ENCODE peak calls at places on chromosomes 7 and 10, in eight cellular contexts. D is psoas muscle, F is transverse colon, Z is pancreas, E is right lobe of liver, R is brain microvascular endothelial cell, I is fibroblast of lung, O is heart right ventricle. V is an unnamed sample. For H3K27me3, the result is how much of the 10 kb centered on the place peaks cover.

GRCh38 chr7:115477193-115477651 is 553.3 kb downstream of the TFEC start:
- DNase-seq in D (peak), F (peak), Z (peak), E (peak), R (no peak), I (peak), O (peak), V (peak)

GRCh38 chr7:1562611-1563051 is 6.6 kb upstream of the TMEM184A start:
- DNase-seq in D (peak), F (no peak), Z (no peak), E (no peak), R (no peak), I (peak), O (no peak), V (peak)

GRCh38 chr7:98878365-98879197 is at the start of gene TRRAP:
- DNase-seq in D (peak), F (peak), Z (peak), E (peak), R (peak), I (peak), O (peak), V (no peak)

GRCh38 chr10:12699756-12700556 is 301.6 kb downstream of the CCDC3 start:
- DNase-seq in D (no peak), F (no peak), Z (no peak), E (no peak), R (no peak), I (no peak), O (no peak), V (no peak)

GRCh38 chr7:130793855-130794618 is 60.0 kb upstream of the KLF14 start:
- DNase-seq in D (no peak), F (no peak), Z (no peak), E (no peak), R (peak), I (peak), O (no peak), V (no peak)

GRCh38 chr10:26269754-26270153 is 53.2 kb downstream of the GAD2 start:
- DNase-seq in D (no peak), F (no peak), Z (no peak), E (no peak), R (peak), I (no peak), O (no peak), V (no peak)

GRCh38 chr7:45122975-45123860 is 11.7 kb upstream of the TBRG4 start:
- DNase-seq in D (no peak), F (no peak), Z (no peak), E (no peak), R (no peak), I (no peak), O (no peak), V (no peak)

GRCh38 chr7:112781110-112781509 is 9.1 kb downstream of the TMEM168 start:
- DNase-seq in D (no peak), F (no peak), Z (no peak), E (no peak), R (no peak), I (no peak), O (no peak), V (no peak)

GRCh38 chr10:17196573-17196972 is 4.9 kb downstream of the TRDMT1 start:
- DNase-seq in D (no peak), F (no peak), Z (no peak), E (no peak), R (no peak), I (no peak), O (no peak), V (no peak)

GRCh38 chr7:41817386-41817785 is 114.5 kb upstream of the INHBA start:
- DNase-seq in D (no peak), F (no peak), Z (no peak), E (no peak), R (peak), I (no peak), O (no peak), V (peak)

GRCh38 chr10:28111712-28112111 is 112.8 kb upstream of the ODAD2 start:
- DNase-seq in D (no peak), F (no peak), Z (no peak), E (no peak), R (no peak), I (peak), O (no peak), V (peak)

GRCh38 chr10:132933308-132934042 is 8.9 kb downstream of the CFAP46 start:
- DNase-seq in D (no peak), F (no peak), Z (peak), E (peak), R (no peak), I (no peak), O (no peak), V (no peak)

GRCh38 chr10:75356484-75356883 is 45.1 kb downstream of the ZNF503 start:
- DNase-seq in D (no peak), F (no peak), Z (no peak), E (no peak), R (no peak), I (no peak), O (no peak), V (no peak)

GRCh38 chr10:21751341-21752310 is 217.6 kb downstream of the MLLT10 start:
- DNase-seq in D (no peak), F (peak), Z (no peak), E (no peak), R (no peak), I (no peak), O (no peak), V (no peak)

GRCh38 chr10:113319450-113319849 is 233.4 kb upstream of the HABP2 start:
- DNase-seq in D (no peak), F (no peak), Z (no peak), E (no peak), R (no peak), I (no peak), O (no peak), V (no peak)

GRCh38 chr10:66265398-66265797 is 660.4 kb upstream of the LRRTM3 start:
- DNase-seq in D (no peak), F (no peak), Z (no peak), E (no peak), R (no peak), I (no peak), O (no peak), V (no peak)

GRCh38 chr7:137069249-137069963 is 201.0 kb downstream of the CHRM2 start:
- DNase-seq in D (no peak), F (no peak), Z (no peak), E (no peak), R (no peak), I (no peak), O (no peak), V (no peak)

GRCh38 chr10:26249681-26250080 is 33.1 kb downstream of the GAD2 start:
- DNase-seq in D (no peak), F (no peak), Z (no peak), E (no peak), R (no peak), I (no peak), O (no peak), V (no peak)

GRCh38 chr10:58358314-58358933 is 23.6 kb downstream of the UBE2D1 start:
- DNase-seq in D (no peak), F (no peak), Z (no peak), E (no peak), R (no peak), I (no peak), O (no peak), V (no peak)

GRCh38 chr10:615583-616152 is 73.8 kb downstream of the DIP2C start:
- DNase-seq in D (no peak), F (no peak), Z (peak), E (peak), R (peak), I (peak), O (no peak), V (peak)

GRCh38 chr10:62790571-62790970 is 13.9 kb upstream of the ADO start:
- DNase-seq in D (no peak), F (no peak), Z (no peak), E (no peak), R (no peak), I (no peak), O (no peak), V (no peak)
- H3K4me3 ChIP-seq in D (no peak), F (no peak), Z (no peak), E (no peak), R (no peak), I (no peak), O (no peak), V (no peak)

GRCh38 chr10:15703167-15703880 is 16.4 kb downstream of the ITGA8 start:
- DNase-seq in D (no peak), F (no peak), Z (no peak), E (no peak), R (peak), I (peak), O (no peak), V (no peak)

GRCh38 chr10:15703944-15704580 is 15.7 kb downstream of the ITGA8 start:
- DNase-seq in D (no peak), F (no peak), Z (no peak), E (no peak), R (no peak), I (no peak), O (no peak), V (no peak)

GRCh38 chr10:15710455-15710854 is 9.3 kb downstream of the ITGA8 start:
- DNase-seq in D (no peak), F (no peak), Z (no peak), E (no peak), R (no peak), I (no peak), O (no peak), V (no peak)

GRCh38 chr10:15704581-15704968 is 15.1 kb downstream of the ITGA8 start:
- DNase-seq in D (no peak), F (no peak), Z (no peak), E (no peak), R (peak), I (peak), O (no peak), V (no peak)

GRCh38 chr10:15705298-15705697 is 14.4 kb downstream of the ITGA8 start:
- DNase-seq in D (no peak), F (no peak), Z (no peak), E (no peak), R (no peak), I (no peak), O (no peak), V (no peak)
- H3K27me3 ChIP-seq in D (under half), F (under half), Z (under half), E (under half), R (under half), I (under half), O (under half), V (under half)

GRCh38 chr10:72276013-72276387 is 2.3 kb downstream of the DDIT4 start:
- DNase-seq in D (no peak), F (peak), Z (peak), E (peak), R (no peak), I (peak), O (no peak), V (no peak)

GRCh38 chr10:72274213-72274729 is 547 bp downstream of the DDIT4 start:
- DNase-seq in D (no peak), F (no peak), Z (peak), E (peak), R (no peak), I (no peak), O (peak), V (no peak)

GRCh38 chr10:72273410-72274212 is at the start of gene DDIT4:
- DNase-seq in D (peak), F (peak), Z (peak), E (peak), R (peak), I (peak), O (peak), V (peak)

GRCh38 chr10:72275351-72276012 is 1.8 kb downstream of the DDIT4 start:
- DNase-seq in D (peak), F (peak), Z (no peak), E (peak), R (no peak), I (peak), O (peak), V (no peak)

DNA sequence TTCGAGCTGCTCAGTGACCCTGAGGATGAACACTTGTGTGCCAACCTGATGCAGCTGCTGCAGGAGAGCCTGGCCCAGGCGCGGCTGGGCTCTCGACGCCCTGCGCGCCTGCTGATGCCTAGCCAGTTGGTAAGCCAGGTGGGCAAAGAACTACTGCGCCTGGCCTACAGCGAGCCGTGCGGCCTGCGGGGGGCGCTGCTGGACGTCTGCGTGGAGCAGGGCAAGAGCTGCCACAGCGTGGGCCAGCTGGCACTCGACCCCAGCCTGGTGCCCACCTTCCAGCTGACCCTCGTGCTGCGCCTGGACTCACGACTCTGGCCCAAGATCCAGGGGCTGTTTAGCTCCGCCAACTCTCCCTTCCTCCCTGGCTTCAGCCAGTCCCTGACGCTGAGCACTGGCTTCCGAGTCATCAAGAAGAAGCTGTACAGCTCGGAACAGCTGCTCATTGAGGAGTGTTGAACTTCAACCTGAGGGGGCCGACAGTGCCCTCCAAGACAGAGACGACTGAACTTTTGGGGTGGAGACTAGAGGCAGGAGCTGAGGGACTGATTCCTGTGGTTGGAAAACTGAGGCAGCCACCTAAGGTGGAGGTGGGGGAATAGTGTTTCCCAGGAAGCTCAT is 1.1 kb downstream of the DDIT4 start:
- DNase-seq in D (peak), F (peak), Z (peak), E (peak), R (no peak), I (peak), O (peak), V (no peak)
- H3K27ac ChIP-seq in D (peak), F (peak), Z (peak), E (peak), R (peak), I (peak), O (peak), V (peak)

DNA sequence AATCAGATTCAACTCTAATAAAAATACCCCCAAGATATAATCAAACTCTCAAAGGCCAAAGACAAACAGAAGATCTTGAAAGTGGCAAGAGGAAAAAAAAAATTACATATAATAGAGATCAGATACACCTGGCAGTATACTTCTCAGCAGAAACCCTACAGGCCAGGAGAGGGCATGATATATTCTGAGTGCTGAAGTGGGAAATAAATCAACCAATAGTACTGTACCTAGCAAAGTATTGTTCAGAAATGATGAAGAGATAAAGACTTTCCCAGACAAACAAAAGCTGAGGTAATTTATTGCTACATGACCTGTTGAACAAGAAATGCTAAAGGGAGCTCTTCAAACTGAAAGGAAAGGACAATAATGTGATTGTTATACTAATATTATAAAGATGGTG is 291.9 kb downstream of the SH2D4B start:
- DNase-seq in D (no peak), F (no peak), Z (no peak), E (no peak), R (no peak), I (no peak), O (no peak), V (no peak)
- H3K4me3 ChIP-seq in D (no peak), F (no peak), Z (no peak), E (no peak), R (no peak), I (no peak), O (no peak), V (no peak)

GRCh38 chr7:32319019-32319382 is 171.2 kb downstream of the LSM5 start:
- DNase-seq in D (no peak), F (no peak), Z (no peak), E (no peak), R (no peak), I (no peak), O (peak), V (no peak)
- H3K27me3 ChIP-seq in D (under half), F (under half), Z (under half), E (under half), R (under half), I (under half), O (under half), V (under half)

DNA sequence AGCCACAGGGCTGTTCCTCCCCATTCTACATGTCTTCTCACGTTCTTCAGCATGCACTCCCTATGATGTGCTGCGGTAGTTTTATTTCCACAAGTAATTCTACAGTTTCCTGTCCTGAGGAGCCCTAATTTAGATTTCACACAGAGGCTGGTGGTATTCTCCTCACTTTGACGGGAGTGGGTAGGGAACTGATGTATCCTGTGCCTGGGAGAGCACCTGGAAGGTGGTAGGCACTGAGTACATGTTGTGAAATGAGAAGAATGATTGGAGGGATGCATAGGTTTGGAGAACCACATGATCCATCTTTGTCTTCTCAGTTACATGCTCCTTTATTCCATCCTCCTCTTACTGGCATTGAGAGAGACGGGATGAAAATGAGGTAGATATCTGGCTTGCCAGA is 118.2 kb upstream of the CCDC6 start:
- DNase-seq in D (no peak), F (no peak), Z (no peak), E (no peak), R (no peak), I (no peak), O (no peak), V (no peak)
- H3K27ac ChIP-seq in D (no peak), F (no peak), Z (no peak), E (no peak), R (no peak), I (no peak), O (no peak), V (no peak)

GRCh38 chr10:122163182-122164027 is 107.7 kb upstream of the BTBD16 start:
- DNase-seq in D (no peak), F (no peak), Z (peak), E (peak), R (no peak), I (peak), O (peak), V (no peak)
- H3K4me3 ChIP-seq in D (peak), F (peak), Z (peak), E (peak), R (peak), I (peak), O (peak), V (peak)

DNA sequence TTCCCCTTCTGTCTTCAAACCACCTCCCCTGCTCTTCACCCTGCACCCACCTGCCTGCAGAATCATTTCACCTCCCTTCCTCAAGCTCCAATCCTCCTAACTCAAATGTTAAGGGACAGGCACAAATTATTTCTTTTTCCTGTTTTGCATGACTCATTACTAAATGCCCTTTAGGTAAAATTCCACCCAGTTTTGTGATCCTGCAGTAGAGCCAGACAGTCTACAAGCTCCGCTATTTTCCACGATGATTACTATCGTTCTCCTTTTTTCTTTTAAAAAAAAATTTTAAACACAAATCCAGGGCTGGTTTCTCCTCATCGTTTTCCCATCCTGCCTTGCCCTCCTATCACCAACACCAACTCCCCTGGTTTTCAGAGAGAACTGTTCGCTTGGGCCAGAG is 186.8 kb upstream of the YAE1 start:
- DNase-seq in D (no peak), F (no peak), Z (no peak), E (no peak), R (no peak), I (no peak), O (no peak), V (no peak)
- H3K27me3 ChIP-seq in D (under half), F (under half), Z (under half), E (under half), R (under half), I (under half), O (under half), V (under half)

V was measured in AG04450.